ENCODE peak calls at places on chromosomes 1 and 21, in six cellular contexts. J, C, D, U, A and H are unnamed samples.

GRCh38 chr21:45542242-45542666 is at the start of gene SLC19A1:
- DNase-seq in J (no peak), C (peak; percentile 67), D (peak; percentile 93), U (peak; percentile 61), A (peak; percentile 43), H (no peak)

GRCh38 chr1:100834779-100835645 is 59.6 kb downstream of the EXTL2 start:
- DNase-seq in J (peak; percentile 5), C (no peak), D (no peak), U (no peak), A (peak; percentile 31), H (no peak)

GRCh38 chr1:168065511-168065910 is 71.2 kb downstream of the GPR161 start:
- DNase-seq in J (no peak), C (no peak), D (no peak), U (no peak), A (no peak), H (no peak)

GRCh38 chr1:190168116-190168515 is 309.5 kb downstream of the BRINP3 start:
- DNase-seq in J (no peak), C (no peak), D (no peak), U (no peak), A (peak; percentile 53), H (no peak)

GRCh38 chr1:31372961-31373896 is at the start of gene FABP3:
- DNase-seq in J (peak; percentile 98), C (no peak), D (peak; percentile 63), U (no peak), A (peak; percentile 59), H (no peak)

GRCh38 chr1:200526709-200527612 is 93.6 kb downstream of the KIF14 start:
- DNase-seq in J (no peak), C (no peak), D (no peak), U (no peak), A (peak; percentile 40), H (no peak)

GRCh38 chr1:74835046-74835445 is 102.1 kb downstream of the TYW3 start:
- DNase-seq in J (no peak), C (no peak), D (no peak), U (no peak), A (no peak), H (no peak)

GRCh38 chr1:90952906-90953305 is 68.9 kb downstream of the ZNF644 start:
- DNase-seq in J (no peak), C (no peak), D (no peak), U (no peak), A (no peak), H (no peak)

GRCh38 chr1:234976880-234977680 is 151.6 kb downstream of the TOMM20 start:
- DNase-seq in J (no peak), C (no peak), D (no peak), U (no peak), A (no peak), H (no peak)

GRCh38 chr1:83999316-83999819 is 436 bp upstream of the TTLL7 start:
- DNase-seq in J (peak; percentile 69), C (no peak), D (peak; percentile 48), U (no peak), A (peak; percentile 84), H (no peak)

GRCh38 chr1:119266858-119267257 is 101.7 kb upstream of the HAO2 start:
- DNase-seq in J (no peak), C (no peak), D (no peak), U (no peak), A (no peak), H (no peak)

GRCh38 chr1:207836616-207837352 is 74.1 kb downstream of the CD34 start:
- DNase-seq in J (no peak), C (no peak), D (no peak), U (no peak), A (no peak), H (no peak)

GRCh38 chr1:206693029-206693428 is 8.3 kb downstream of the MAPKAPK2 start:
- DNase-seq in J (no peak), C (no peak), D (no peak), U (no peak), A (peak; percentile 84), H (no peak)

GRCh38 chr21:33053986-33054385 is 16.0 kb upstream of the OLIG1 start:
- DNase-seq in J (no peak), C (no peak), D (no peak), U (no peak), A (no peak), H (no peak)

GRCh38 chr1:20603473-20604464 is 14.9 kb downstream of the CDA start:
- DNase-seq in J (no peak), C (no peak), D (no peak), U (no peak), A (peak; percentile 98), H (no peak)

GRCh38 chr1:37423810-37424209 is 50.6 kb upstream of the ZC3H12A start:
- DNase-seq in J (no peak), C (no peak), D (no peak), U (no peak), A (no peak), H (no peak)

GRCh38 chr1:243568793-243569192 is 281.2 kb downstream of the AKT3 start:
- DNase-seq in J (no peak), C (no peak), D (no peak), U (no peak), A (peak; percentile 45), H (no peak)

GRCh38 chr1:200367841-200368534 is 41.8 kb downstream of the ZNF281 start:
- DNase-seq in J (no peak), C (no peak), D (no peak), U (no peak), A (peak; percentile 87), H (no peak)

GRCh38 chr1:202452508-202452907 is 104.0 kb downstream of the PPP1R12B start:
- DNase-seq in J (no peak), C (no peak), D (no peak), U (no peak), A (no peak), H (no peak)

GRCh38 chr1:154371436-154371835 is 33.7 kb upstream of the IL6R start:
- DNase-seq in J (no peak), C (no peak), D (no peak), U (no peak), A (no peak), H (no peak)

GRCh38 chr1:230160957-230161771 is 94.1 kb downstream of the GALNT2 start:
- DNase-seq in J (no peak), C (no peak), D (no peak), U (no peak), A (peak; percentile 75), H (no peak)

GRCh38 chr1:40637617-40638016 is 27.9 kb downstream of the RIMS3 start:
- DNase-seq in J (no peak), C (no peak), D (no peak), U (no peak), A (no peak), H (no peak)

GRCh38 chr1:54971317-54971791 is 9.1 kb upstream of the TMEM61 start:
- DNase-seq in J (no peak), C (no peak), D (no peak), U (no peak), A (peak; percentile 38), H (no peak)

GRCh38 chr1:37954316-37954971 is 7.6 kb upstream of the INPP5B start:
- DNase-seq in J (no peak), C (no peak), D (no peak), U (no peak), A (no peak), H (no peak)

GRCh38 chr1:151294748-151295462 is 12.8 kb downstream of the ZNF687 start:
- DNase-seq in J (peak; percentile 87), C (no peak), D (no peak), U (no peak), A (no peak), H (no peak)

GRCh38 chr1:178465011-178465410 is 31.8 kb downstream of the CLEC20A start:
- DNase-seq in J (no peak), C (no peak), D (no peak), U (no peak), A (peak; percentile 80), H (no peak)

GRCh38 chr21:23541571-23541970 is 2065.7 kb downstream of the MRPL39 start:
- DNase-seq in J (no peak), C (no peak), D (no peak), U (no peak), A (no peak), H (no peak)

GRCh38 chr1:26541816-26542711 is 12.5 kb downstream of the RPS6KA1 start:
- DNase-seq in J (peak; percentile 71), C (peak; percentile 68), D (peak; percentile 64), U (peak; percentile 52), A (peak; percentile 80), H (no peak)

GRCh38 chr1:30048905-30049304 is 674.5 kb downstream of the MATN1 start:
- DNase-seq in J (no peak), C (no peak), D (no peak), U (no peak), A (no peak), H (no peak)

GRCh38 chr21:43211085-43212071 is 42.6 kb downstream of the CRYAA start:
- DNase-seq in J (peak; percentile 40), C (no peak), D (peak; percentile 79), U (no peak), A (no peak), H (no peak)

GRCh38 chr21:29235714-29236197 is 63.0 kb upstream of the BACH1 start:
- DNase-seq in J (no peak), C (no peak), D (no peak), U (no peak), A (no peak), H (no peak)

GRCh38 chr1:55313903-55314302 is 98.7 kb upstream of the USP24 start:
- DNase-seq in J (no peak), C (no peak), D (no peak), U (no peak), A (peak; percentile 45), H (no peak)

GRCh38 chr1:110152133-110152785 is 2.0 kb downstream of the SLC6A17 start:
- DNase-seq in J (no peak), C (no peak), D (no peak), U (no peak), A (peak; percentile 42), H (no peak)

GRCh38 chr1:192160186-192160585 is 1.9 kb downstream of the RGS18 start:
- DNase-seq in J (no peak), C (no peak), D (no peak), U (no peak), A (peak; percentile 5), H (no peak)